ENCODE peak calls at places on chromosomes 11 and 22, in seven cellular contexts. One of them, this sample, is unnamed.

GRCh38 chr22:17501679-17502285 is 61.5 kb upstream of the SLC25A18 start:
- DNase-seq in HAP-1: peak
- DNase-seq in CD4-positive, CD25-positive, alpha-beta regulatory T cell: peak
- DNase-seq in left cardiac atrium: no peak
- DNase-seq in heart right ventricle: peak
- DNase-seq in MM.1S: peak
- DNase-seq in activated T-helper 1 cell treated with anti-CD3 and anti-CD28 coated beads, Interleukin-12 subunit alpha, Interleukin-12 subunit beta, Interleukin-2, Interleukin-4 antibody, amounts not matched to agents 30 ng/mL and 10 ng/mL and 1 ng/mL, durations not matched to agents 14 hours and 24 hours and 36 hours: peak
- DNase-seq in this sample: no peak

GRCh38 chr11:68373810-68374501 is 61.6 kb downstream of the LRP5 start:
- DNase-seq in HAP-1: no peak
- DNase-seq in CD4-positive, CD25-positive, alpha-beta regulatory T cell: no peak
- DNase-seq in left cardiac atrium: peak
- DNase-seq in heart right ventricle: peak
- DNase-seq in MM.1S: no peak
- DNase-seq in activated T-helper 1 cell treated with anti-CD3 and anti-CD28 coated beads, Interleukin-12 subunit alpha, Interleukin-12 subunit beta, Interleukin-2, Interleukin-4 antibody, amounts not matched to agents 30 ng/mL and 10 ng/mL and 1 ng/mL, durations not matched to agents 14 hours and 24 hours and 36 hours: no peak
- DNase-seq in this sample: no peak

GRCh38 chr11:86940122-86940777 is 14.9 kb downstream of the FZD4 start:
- DNase-seq in HAP-1: no peak
- DNase-seq in CD4-positive, CD25-positive, alpha-beta regulatory T cell: no peak
- DNase-seq in left cardiac atrium: peak
- DNase-seq in heart right ventricle: peak
- DNase-seq in MM.1S: no peak
- DNase-seq in activated T-helper 1 cell treated with anti-CD3 and anti-CD28 coated beads, Interleukin-12 subunit alpha, Interleukin-12 subunit beta, Interleukin-2, Interleukin-4 antibody, amounts not matched to agents 30 ng/mL and 10 ng/mL and 1 ng/mL, durations not matched to agents 14 hours and 24 hours and 36 hours: no peak
- DNase-seq in this sample: no peak

GRCh38 chr11:2218234-2218633 is 46.6 kb upstream of the TH start:
- DNase-seq in HAP-1: no peak
- DNase-seq in CD4-positive, CD25-positive, alpha-beta regulatory T cell: no peak
- DNase-seq in left cardiac atrium: no peak
- DNase-seq in heart right ventricle: no peak
- DNase-seq in MM.1S: no peak
- DNase-seq in activated T-helper 1 cell treated with anti-CD3 and anti-CD28 coated beads, Interleukin-12 subunit alpha, Interleukin-12 subunit beta, Interleukin-2, Interleukin-4 antibody, amounts not matched to agents 30 ng/mL and 10 ng/mL and 1 ng/mL, durations not matched to agents 14 hours and 24 hours and 36 hours: no peak
- DNase-seq in this sample: no peak

GRCh38 chr11:120815260-120816100 is 208.4 kb upstream of the TBCEL start:
- DNase-seq in HAP-1: no peak
- DNase-seq in CD4-positive, CD25-positive, alpha-beta regulatory T cell: no peak
- DNase-seq in left cardiac atrium: no peak
- DNase-seq in heart right ventricle: no peak
- DNase-seq in MM.1S: no peak
- DNase-seq in activated T-helper 1 cell treated with anti-CD3 and anti-CD28 coated beads, Interleukin-12 subunit alpha, Interleukin-12 subunit beta, Interleukin-2, Interleukin-4 antibody, amounts not matched to agents 30 ng/mL and 10 ng/mL and 1 ng/mL, durations not matched to agents 14 hours and 24 hours and 36 hours: no peak
- DNase-seq in this sample: no peak

GRCh38 chr22:36579441-36579840 is 50.5 kb upstream of the EIF3D start:
- DNase-seq in HAP-1: no peak
- DNase-seq in CD4-positive, CD25-positive, alpha-beta regulatory T cell: no peak
- DNase-seq in left cardiac atrium: no peak
- DNase-seq in heart right ventricle: no peak
- DNase-seq in MM.1S: no peak
- DNase-seq in activated T-helper 1 cell treated with anti-CD3 and anti-CD28 coated beads, Interleukin-12 subunit alpha, Interleukin-12 subunit beta, Interleukin-2, Interleukin-4 antibody, amounts not matched to agents 30 ng/mL and 10 ng/mL and 1 ng/mL, durations not matched to agents 14 hours and 24 hours and 36 hours: no peak
- DNase-seq in this sample: no peak

GRCh38 chr11:70490723-70491558 is 92.6 kb downstream of the CTTN start:
- DNase-seq in HAP-1: no peak
- DNase-seq in CD4-positive, CD25-positive, alpha-beta regulatory T cell: no peak
- DNase-seq in left cardiac atrium: no peak
- DNase-seq in heart right ventricle: no peak
- DNase-seq in MM.1S: no peak
- DNase-seq in activated T-helper 1 cell treated with anti-CD3 and anti-CD28 coated beads, Interleukin-12 subunit alpha, Interleukin-12 subunit beta, Interleukin-2, Interleukin-4 antibody, amounts not matched to agents 30 ng/mL and 10 ng/mL and 1 ng/mL, durations not matched to agents 14 hours and 24 hours and 36 hours: no peak
- DNase-seq in this sample: no peak

GRCh38 chr11:104776501-104777170 is 121.6 kb downstream of the CASP12 start:
- DNase-seq in HAP-1: no peak
- DNase-seq in CD4-positive, CD25-positive, alpha-beta regulatory T cell: no peak
- DNase-seq in left cardiac atrium: no peak
- DNase-seq in heart right ventricle: no peak
- DNase-seq in MM.1S: no peak
- DNase-seq in activated T-helper 1 cell treated with anti-CD3 and anti-CD28 coated beads, Interleukin-12 subunit alpha, Interleukin-12 subunit beta, Interleukin-2, Interleukin-4 antibody, amounts not matched to agents 30 ng/mL and 10 ng/mL and 1 ng/mL, durations not matched to agents 14 hours and 24 hours and 36 hours: no peak
- DNase-seq in this sample: no peak

GRCh38 chr22:32206774-32207758 is 2.2 kb upstream of the RFPL2 start:
- DNase-seq in HAP-1: peak
- DNase-seq in CD4-positive, CD25-positive, alpha-beta regulatory T cell: peak
- DNase-seq in left cardiac atrium: no peak
- DNase-seq in heart right ventricle: no peak
- DNase-seq in MM.1S: peak
- DNase-seq in activated T-helper 1 cell treated with anti-CD3 and anti-CD28 coated beads, Interleukin-12 subunit alpha, Interleukin-12 subunit beta, Interleukin-2, Interleukin-4 antibody, amounts not matched to agents 30 ng/mL and 10 ng/mL and 1 ng/mL, durations not matched to agents 14 hours and 24 hours and 36 hours: peak
- DNase-seq in this sample: no peak

GRCh38 chr11:64734786-64735761 is 8.9 kb downstream of the RASGRP2 start:
- DNase-seq in HAP-1: no peak
- DNase-seq in CD4-positive, CD25-positive, alpha-beta regulatory T cell: no peak
- DNase-seq in left cardiac atrium: no peak
- DNase-seq in heart right ventricle: no peak
- DNase-seq in MM.1S: no peak
- DNase-seq in activated T-helper 1 cell treated with anti-CD3 and anti-CD28 coated beads, Interleukin-12 subunit alpha, Interleukin-12 subunit beta, Interleukin-2, Interleukin-4 antibody, amounts not matched to agents 30 ng/mL and 10 ng/mL and 1 ng/mL, durations not matched to agents 14 hours and 24 hours and 36 hours: no peak
- DNase-seq in this sample: no peak

GRCh38 chr11:93603671-93604070 is 57.8 kb upstream of the CEP295 start:
- DNase-seq in HAP-1: no peak
- DNase-seq in CD4-positive, CD25-positive, alpha-beta regulatory T cell: no peak
- DNase-seq in left cardiac atrium: no peak
- DNase-seq in heart right ventricle: no peak
- DNase-seq in MM.1S: no peak
- DNase-seq in activated T-helper 1 cell treated with anti-CD3 and anti-CD28 coated beads, Interleukin-12 subunit alpha, Interleukin-12 subunit beta, Interleukin-2, Interleukin-4 antibody, amounts not matched to agents 30 ng/mL and 10 ng/mL and 1 ng/mL, durations not matched to agents 14 hours and 24 hours and 36 hours: no peak
- DNase-seq in this sample: no peak

GRCh38 chr22:17083811-17084540 is 824 bp upstream of the IL17RA start:
- DNase-seq in HAP-1: no peak
- DNase-seq in CD4-positive, CD25-positive, alpha-beta regulatory T cell: no peak
- DNase-seq in left cardiac atrium: no peak
- DNase-seq in heart right ventricle: no peak
- DNase-seq in MM.1S: no peak
- DNase-seq in activated T-helper 1 cell treated with anti-CD3 and anti-CD28 coated beads, Interleukin-12 subunit alpha, Interleukin-12 subunit beta, Interleukin-2, Interleukin-4 antibody, amounts not matched to agents 30 ng/mL and 10 ng/mL and 1 ng/mL, durations not matched to agents 14 hours and 24 hours and 36 hours: no peak
- DNase-seq in this sample: no peak

GRCh38 chr11:10920205-10920604 is 62.4 kb upstream of the ZBED5 start:
- DNase-seq in HAP-1: no peak
- DNase-seq in CD4-positive, CD25-positive, alpha-beta regulatory T cell: no peak
- DNase-seq in left cardiac atrium: no peak
- DNase-seq in heart right ventricle: no peak
- DNase-seq in MM.1S: no peak
- DNase-seq in activated T-helper 1 cell treated with anti-CD3 and anti-CD28 coated beads, Interleukin-12 subunit alpha, Interleukin-12 subunit beta, Interleukin-2, Interleukin-4 antibody, amounts not matched to agents 30 ng/mL and 10 ng/mL and 1 ng/mL, durations not matched to agents 14 hours and 24 hours and 36 hours: no peak
- DNase-seq in this sample: no peak

GRCh38 chr11:46463701-46464100 is 72.1 kb upstream of the CHRM4 start:
- DNase-seq in HAP-1: no peak
- DNase-seq in CD4-positive, CD25-positive, alpha-beta regulatory T cell: no peak
- DNase-seq in left cardiac atrium: no peak
- DNase-seq in heart right ventricle: no peak
- DNase-seq in MM.1S: no peak
- DNase-seq in activated T-helper 1 cell treated with anti-CD3 and anti-CD28 coated beads, Interleukin-12 subunit alpha, Interleukin-12 subunit beta, Interleukin-2, Interleukin-4 antibody, amounts not matched to agents 30 ng/mL and 10 ng/mL and 1 ng/mL, durations not matched to agents 14 hours and 24 hours and 36 hours: no peak
- DNase-seq in this sample: no peak

GRCh38 chr11:46889689-46890475 is 28.5 kb downstream of the LRP4 start:
- DNase-seq in HAP-1: peak
- DNase-seq in CD4-positive, CD25-positive, alpha-beta regulatory T cell: peak
- DNase-seq in left cardiac atrium: peak
- DNase-seq in heart right ventricle: peak
- DNase-seq in MM.1S: peak
- DNase-seq in activated T-helper 1 cell treated with anti-CD3 and anti-CD28 coated beads, Interleukin-12 subunit alpha, Interleukin-12 subunit beta, Interleukin-2, Interleukin-4 antibody, amounts not matched to agents 30 ng/mL and 10 ng/mL and 1 ng/mL, durations not matched to agents 14 hours and 24 hours and 36 hours: peak
- DNase-seq in this sample: peak

GRCh38 chr11:110430267-110431211 is 791 bp downstream of the FDX1 start:
- DNase-seq in HAP-1: no peak
- DNase-seq in CD4-positive, CD25-positive, alpha-beta regulatory T cell: peak
- DNase-seq in left cardiac atrium: no peak
- DNase-seq in heart right ventricle: peak
- DNase-seq in MM.1S: peak
- DNase-seq in activated T-helper 1 cell treated with anti-CD3 and anti-CD28 coated beads, Interleukin-12 subunit alpha, Interleukin-12 subunit beta, Interleukin-2, Interleukin-4 antibody, amounts not matched to agents 30 ng/mL and 10 ng/mL and 1 ng/mL, durations not matched to agents 14 hours and 24 hours and 36 hours: no peak
- DNase-seq in this sample: no peak

GRCh38 chr22:31451709-31452571 is 37.7 kb downstream of the EIF4ENIF1 start:
- DNase-seq in HAP-1: peak
- DNase-seq in CD4-positive, CD25-positive, alpha-beta regulatory T cell: peak
- DNase-seq in left cardiac atrium: no peak
- DNase-seq in heart right ventricle: no peak
- DNase-seq in MM.1S: peak
- DNase-seq in activated T-helper 1 cell treated with anti-CD3 and anti-CD28 coated beads, Interleukin-12 subunit alpha, Interleukin-12 subunit beta, Interleukin-2, Interleukin-4 antibody, amounts not matched to agents 30 ng/mL and 10 ng/mL and 1 ng/mL, durations not matched to agents 14 hours and 24 hours and 36 hours: peak
- DNase-seq in this sample: no peak

GRCh38 chr22:50034126-50035081 is 21.8 kb upstream of the IL17REL start:
- DNase-seq in HAP-1: no peak
- DNase-seq in CD4-positive, CD25-positive, alpha-beta regulatory T cell: no peak
- DNase-seq in left cardiac atrium: no peak
- DNase-seq in heart right ventricle: no peak
- DNase-seq in MM.1S: no peak
- DNase-seq in activated T-helper 1 cell treated with anti-CD3 and anti-CD28 coated beads, Interleukin-12 subunit alpha, Interleukin-12 subunit beta, Interleukin-2, Interleukin-4 antibody, amounts not matched to agents 30 ng/mL and 10 ng/mL and 1 ng/mL, durations not matched to agents 14 hours and 24 hours and 36 hours: no peak
- DNase-seq in this sample: no peak

GRCh38 chr11:108985611-108986279 is 320.9 kb downstream of the DDX10 start:
- DNase-seq in HAP-1: no peak
- DNase-seq in CD4-positive, CD25-positive, alpha-beta regulatory T cell: no peak
- DNase-seq in left cardiac atrium: no peak
- DNase-seq in heart right ventricle: no peak
- DNase-seq in MM.1S: no peak
- DNase-seq in activated T-helper 1 cell treated with anti-CD3 and anti-CD28 coated beads, Interleukin-12 subunit alpha, Interleukin-12 subunit beta, Interleukin-2, Interleukin-4 antibody, amounts not matched to agents 30 ng/mL and 10 ng/mL and 1 ng/mL, durations not matched to agents 14 hours and 24 hours and 36 hours: no peak
- DNase-seq in this sample: no peak

GRCh38 chr22:45009881-45010531 is at the start of gene PHF21B:
- DNase-seq in HAP-1: peak
- DNase-seq in CD4-positive, CD25-positive, alpha-beta regulatory T cell: no peak
- DNase-seq in left cardiac atrium: peak
- DNase-seq in heart right ventricle: peak
- DNase-seq in MM.1S: no peak
- DNase-seq in activated T-helper 1 cell treated with anti-CD3 and anti-CD28 coated beads, Interleukin-12 subunit alpha, Interleukin-12 subunit beta, Interleukin-2, Interleukin-4 antibody, amounts not matched to agents 30 ng/mL and 10 ng/mL and 1 ng/mL, durations not matched to agents 14 hours and 24 hours and 36 hours: peak
- DNase-seq in this sample: peak

GRCh38 chr11:78158987-78159662 is 19.7 kb upstream of the ALG8 start:
- DNase-seq in HAP-1: no peak
- DNase-seq in CD4-positive, CD25-positive, alpha-beta regulatory T cell: no peak
- DNase-seq in left cardiac atrium: no peak
- DNase-seq in heart right ventricle: no peak
- DNase-seq in MM.1S: no peak
- DNase-seq in activated T-helper 1 cell treated with anti-CD3 and anti-CD28 coated beads, Interleukin-12 subunit alpha, Interleukin-12 subunit beta, Interleukin-2, Interleukin-4 antibody, amounts not matched to agents 30 ng/mL and 10 ng/mL and 1 ng/mL, durations not matched to agents 14 hours and 24 hours and 36 hours: no peak
- DNase-seq in this sample: no peak

GRCh38 chr11:96324912-96325311 is 18.1 kb downstream of the MAML2 start:
- DNase-seq in HAP-1: no peak
- DNase-seq in CD4-positive, CD25-positive, alpha-beta regulatory T cell: no peak
- DNase-seq in left cardiac atrium: no peak
- DNase-seq in heart right ventricle: no peak
- DNase-seq in MM.1S: no peak
- DNase-seq in activated T-helper 1 cell treated with anti-CD3 and anti-CD28 coated beads, Interleukin-12 subunit alpha, Interleukin-12 subunit beta, Interleukin-2, Interleukin-4 antibody, amounts not matched to agents 30 ng/mL and 10 ng/mL and 1 ng/mL, durations not matched to agents 14 hours and 24 hours and 36 hours: no peak
- DNase-seq in this sample: no peak

GRCh38 chr11:17498475-17498874 is 21.8 kb upstream of the ABCC8 start:
- DNase-seq in HAP-1: no peak
- DNase-seq in CD4-positive, CD25-positive, alpha-beta regulatory T cell: no peak
- DNase-seq in left cardiac atrium: no peak
- DNase-seq in heart right ventricle: no peak
- DNase-seq in MM.1S: no peak
- DNase-seq in activated T-helper 1 cell treated with anti-CD3 and anti-CD28 coated beads, Interleukin-12 subunit alpha, Interleukin-12 subunit beta, Interleukin-2, Interleukin-4 antibody, amounts not matched to agents 30 ng/mL and 10 ng/mL and 1 ng/mL, durations not matched to agents 14 hours and 24 hours and 36 hours: no peak
- DNase-seq in this sample: no peak

GRCh38 chr22:35312198-35313059 is 12.7 kb downstream of the TOM1 start:
- DNase-seq in HAP-1: no peak
- DNase-seq in CD4-positive, CD25-positive, alpha-beta regulatory T cell: no peak
- DNase-seq in left cardiac atrium: peak
- DNase-seq in heart right ventricle: no peak
- DNase-seq in MM.1S: peak
- DNase-seq in activated T-helper 1 cell treated with anti-CD3 and anti-CD28 coated beads, Interleukin-12 subunit alpha, Interleukin-12 subunit beta, Interleukin-2, Interleukin-4 antibody, amounts not matched to agents 30 ng/mL and 10 ng/mL and 1 ng/mL, durations not matched to agents 14 hours and 24 hours and 36 hours: no peak
- DNase-seq in this sample: no peak

GRCh38 chr11:93570759-93571413 is 27.7 kb upstream of the SMCO4 start:
- DNase-seq in HAP-1: no peak
- DNase-seq in CD4-positive, CD25-positive, alpha-beta regulatory T cell: no peak
- DNase-seq in left cardiac atrium: peak
- DNase-seq in heart right ventricle: peak
- DNase-seq in MM.1S: no peak
- DNase-seq in activated T-helper 1 cell treated with anti-CD3 and anti-CD28 coated beads, Interleukin-12 subunit alpha, Interleukin-12 subunit beta, Interleukin-2, Interleukin-4 antibody, amounts not matched to agents 30 ng/mL and 10 ng/mL and 1 ng/mL, durations not matched to agents 14 hours and 24 hours and 36 hours: no peak
- DNase-seq in this sample: no peak

GRCh38 chr11:16612801-16613400 is 125.5 kb upstream of the C11orf58 start:
- DNase-seq in HAP-1: peak
- DNase-seq in CD4-positive, CD25-positive, alpha-beta regulatory T cell: no peak
- DNase-seq in left cardiac atrium: no peak
- DNase-seq in heart right ventricle: peak
- DNase-seq in MM.1S: no peak
- DNase-seq in activated T-helper 1 cell treated with anti-CD3 and anti-CD28 coated beads, Interleukin-12 subunit alpha, Interleukin-12 subunit beta, Interleukin-2, Interleukin-4 antibody, amounts not matched to agents 30 ng/mL and 10 ng/mL and 1 ng/mL, durations not matched to agents 14 hours and 24 hours and 36 hours: no peak
- DNase-seq in this sample: no peak

GRCh38 chr22:50326225-50326958 is 420 bp downstream of the DENND6B start:
- DNase-seq in HAP-1: no peak
- DNase-seq in CD4-positive, CD25-positive, alpha-beta regulatory T cell: no peak
- DNase-seq in left cardiac atrium: no peak
- DNase-seq in heart right ventricle: no peak
- DNase-seq in MM.1S: no peak
- DNase-seq in activated T-helper 1 cell treated with anti-CD3 and anti-CD28 coated beads, Interleukin-12 subunit alpha, Interleukin-12 subunit beta, Interleukin-2, Interleukin-4 antibody, amounts not matched to agents 30 ng/mL and 10 ng/mL and 1 ng/mL, durations not matched to agents 14 hours and 24 hours and 36 hours: no peak
- DNase-seq in this sample: no peak

GRCh38 chr22:16968218-16968595 is 39.8 kb downstream of the GAB4 start:
- DNase-seq in HAP-1: no peak
- DNase-seq in CD4-positive, CD25-positive, alpha-beta regulatory T cell: no peak
- DNase-seq in left cardiac atrium: no peak
- DNase-seq in heart right ventricle: no peak
- DNase-seq in MM.1S: no peak
- DNase-seq in activated T-helper 1 cell treated with anti-CD3 and anti-CD28 coated beads, Interleukin-12 subunit alpha, Interleukin-12 subunit beta, Interleukin-2, Interleukin-4 antibody, amounts not matched to agents 30 ng/mL and 10 ng/mL and 1 ng/mL, durations not matched to agents 14 hours and 24 hours and 36 hours: no peak
- DNase-seq in this sample: no peak

GRCh38 chr11:94400839-94401772 is at the start of gene GPR83:
- DNase-seq in HAP-1: peak
- DNase-seq in CD4-positive, CD25-positive, alpha-beta regulatory T cell: no peak
- DNase-seq in left cardiac atrium: no peak
- DNase-seq in heart right ventricle: no peak
- DNase-seq in MM.1S: no peak
- DNase-seq in activated T-helper 1 cell treated with anti-CD3 and anti-CD28 coated beads, Interleukin-12 subunit alpha, Interleukin-12 subunit beta, Interleukin-2, Interleukin-4 antibody, amounts not matched to agents 30 ng/mL and 10 ng/mL and 1 ng/mL, durations not matched to agents 14 hours and 24 hours and 36 hours: no peak
- DNase-seq in this sample: peak

GRCh38 chr22:23774922-23775436 is 2.3 kb downstream of the MMP11 start:
- DNase-seq in HAP-1: no peak
- DNase-seq in CD4-positive, CD25-positive, alpha-beta regulatory T cell: no peak
- DNase-seq in left cardiac atrium: no peak
- DNase-seq in heart right ventricle: peak
- DNase-seq in MM.1S: no peak
- DNase-seq in activated T-helper 1 cell treated with anti-CD3 and anti-CD28 coated beads, Interleukin-12 subunit alpha, Interleukin-12 subunit beta, Interleukin-2, Interleukin-4 antibody, amounts not matched to agents 30 ng/mL and 10 ng/mL and 1 ng/mL, durations not matched to agents 14 hours and 24 hours and 36 hours: no peak
- DNase-seq in this sample: no peak

GRCh38 chr11:122517403-122518379 is 137.8 kb upstream of the UBASH3B start:
- DNase-seq in HAP-1: no peak
- DNase-seq in CD4-positive, CD25-positive, alpha-beta regulatory T cell: no peak
- DNase-seq in left cardiac atrium: no peak
- DNase-seq in heart right ventricle: no peak
- DNase-seq in MM.1S: no peak
- DNase-seq in activated T-helper 1 cell treated with anti-CD3 and anti-CD28 coated beads, Interleukin-12 subunit alpha, Interleukin-12 subunit beta, Interleukin-2, Interleukin-4 antibody, amounts not matched to agents 30 ng/mL and 10 ng/mL and 1 ng/mL, durations not matched to agents 14 hours and 24 hours and 36 hours: no peak
- DNase-seq in this sample: no peak

GRCh38 chr11:111815489-111815888 is 49.3 kb upstream of the PPP2R1B start:
- DNase-seq in HAP-1: no peak
- DNase-seq in CD4-positive, CD25-positive, alpha-beta regulatory T cell: peak
- DNase-seq in left cardiac atrium: no peak
- DNase-seq in heart right ventricle: no peak
- DNase-seq in MM.1S: no peak
- DNase-seq in activated T-helper 1 cell treated with anti-CD3 and anti-CD28 coated beads, Interleukin-12 subunit alpha, Interleukin-12 subunit beta, Interleukin-2, Interleukin-4 antibody, amounts not matched to agents 30 ng/mL and 10 ng/mL and 1 ng/mL, durations not matched to agents 14 hours and 24 hours and 36 hours: no peak
- DNase-seq in this sample: no peak

GRCh38 chr11:19711911-19712280 is 741 bp upstream of the NAV2 start:
- DNase-seq in HAP-1: no peak
- DNase-seq in CD4-positive, CD25-positive, alpha-beta regulatory T cell: peak
- DNase-seq in left cardiac atrium: no peak
- DNase-seq in heart right ventricle: no peak
- DNase-seq in MM.1S: peak
- DNase-seq in activated T-helper 1 cell treated with anti-CD3 and anti-CD28 coated beads, Interleukin-12 subunit alpha, Interleukin-12 subunit beta, Interleukin-2, Interleukin-4 antibody, amounts not matched to agents 30 ng/mL and 10 ng/mL and 1 ng/mL, durations not matched to agents 14 hours and 24 hours and 36 hours: peak
- DNase-seq in this sample: no peak

GRCh38 chr11:134412508-134413333 is 679 bp upstream of the B3GAT1 start:
- DNase-seq in HAP-1: peak
- DNase-seq in CD4-positive, CD25-positive, alpha-beta regulatory T cell: no peak
- DNase-seq in left cardiac atrium: no peak
- DNase-seq in heart right ventricle: no peak
- DNase-seq in MM.1S: no peak
- DNase-seq in activated T-helper 1 cell treated with anti-CD3 and anti-CD28 coated beads, Interleukin-12 subunit alpha, Interleukin-12 subunit beta, Interleukin-2, Interleukin-4 antibody, amounts not matched to agents 30 ng/mL and 10 ng/mL and 1 ng/mL, durations not matched to agents 14 hours and 24 hours and 36 hours: peak
- DNase-seq in this sample: peak

GRCh38 chr11:65132988-65133700 is 1.2 kb downstream of the SYVN1 start:
- DNase-seq in HAP-1: peak
- DNase-seq in CD4-positive, CD25-positive, alpha-beta regulatory T cell: peak
- DNase-seq in left cardiac atrium: peak
- DNase-seq in heart right ventricle: peak
- DNase-seq in MM.1S: peak
- DNase-seq in activated T-helper 1 cell treated with anti-CD3 and anti-CD28 coated beads, Interleukin-12 subunit alpha, Interleukin-12 subunit beta, Interleukin-2, Interleukin-4 antibody, amounts not matched to agents 30 ng/mL and 10 ng/mL and 1 ng/mL, durations not matched to agents 14 hours and 24 hours and 36 hours: peak
- DNase-seq in this sample: no peak

GRCh38 chr11:2256293-2256913 is 14.0 kb downstream of the ASCL2 start:
- DNase-seq in HAP-1: no peak
- DNase-seq in CD4-positive, CD25-positive, alpha-beta regulatory T cell: no peak
- DNase-seq in left cardiac atrium: no peak
- DNase-seq in heart right ventricle: no peak
- DNase-seq in MM.1S: no peak
- DNase-seq in activated T-helper 1 cell treated with anti-CD3 and anti-CD28 coated beads, Interleukin-12 subunit alpha, Interleukin-12 subunit beta, Interleukin-2, Interleukin-4 antibody, amounts not matched to agents 30 ng/mL and 10 ng/mL and 1 ng/mL, durations not matched to agents 14 hours and 24 hours and 36 hours: no peak
- DNase-seq in this sample: no peak

GRCh38 chr11:86459002-86459385 is 84.3 kb downstream of the CCDC81 start:
- DNase-seq in HAP-1: no peak
- DNase-seq in CD4-positive, CD25-positive, alpha-beta regulatory T cell: no peak
- DNase-seq in left cardiac atrium: no peak
- DNase-seq in heart right ventricle: no peak
- DNase-seq in MM.1S: no peak
- DNase-seq in activated T-helper 1 cell treated with anti-CD3 and anti-CD28 coated beads, Interleukin-12 subunit alpha, Interleukin-12 subunit beta, Interleukin-2, Interleukin-4 antibody, amounts not matched to agents 30 ng/mL and 10 ng/mL and 1 ng/mL, durations not matched to agents 14 hours and 24 hours and 36 hours: no peak
- DNase-seq in this sample: no peak

GRCh38 chr11:69377029-69377952 is 83.3 kb downstream of the MYEOV start:
- DNase-seq in HAP-1: no peak
- DNase-seq in CD4-positive, CD25-positive, alpha-beta regulatory T cell: no peak
- DNase-seq in left cardiac atrium: no peak
- DNase-seq in heart right ventricle: no peak
- DNase-seq in MM.1S: no peak
- DNase-seq in activated T-helper 1 cell treated with anti-CD3 and anti-CD28 coated beads, Interleukin-12 subunit alpha, Interleukin-12 subunit beta, Interleukin-2, Interleukin-4 antibody, amounts not matched to agents 30 ng/mL and 10 ng/mL and 1 ng/mL, durations not matched to agents 14 hours and 24 hours and 36 hours: no peak
- DNase-seq in this sample: no peak

This sample was measured in mesothelial cell of epicardium.